ENCODE peak calls at places on chromosomes 7 and 10, in six cellular contexts. X is kidney epithelial cell, E is Calu3, T is cardiac fibroblast, N is tibial artery, U is HFFc6. H is an unnamed sample.

GRCh38 chr10:133127291-133128125 is 32.5 kb upstream of the KNDC1 start:
- DNase-seq in X (no peak), E (peak; percentile 31), T (no peak), N (no peak), U (no peak), H (peak; percentile 14)

GRCh38 chr7:108132551-108133265 is 2.5 kb upstream of the LAMB4 start:
- DNase-seq in X (peak; percentile 39), E (no peak), T (no peak), N (no peak), U (no peak), H (no peak)

GRCh38 chr10:68406111-68406814 is 814 bp downstream of the RUFY2 start:
- DNase-seq in X (no peak), E (peak; percentile 65), T (peak; percentile 73), N (peak; percentile 22), U (peak; percentile 43), H (no peak)

GRCh38 chr10:101046332-101047238 is 15.2 kb upstream of the KAZALD1 start:
- DNase-seq in X (no peak), E (no peak), T (no peak), N (no peak), U (peak; percentile 18), H (no peak)

GRCh38 chr10:30083934-30084333 is 24.5 kb upstream of the JCAD start:
- DNase-seq in X (no peak), E (no peak), T (no peak), N (no peak), U (no peak), H (no peak)

GRCh38 chr7:108415821-108416536 is 40.3 kb downstream of the NRCAM start:
- DNase-seq in X (no peak), E (no peak), T (peak; percentile 71), N (no peak), U (peak; percentile 33), H (peak; percentile 52)

GRCh38 chr7:46725136-46725535 is 804.1 kb upstream of the IGFBP3 start:
- DNase-seq in X (no peak), E (no peak), T (no peak), N (no peak), U (no peak), H (no peak)

GRCh38 chr10:93568105-93568390 is 1.6 kb downstream of the FFAR4 start:
- DNase-seq in X (no peak), E (no peak), T (no peak), N (peak; percentile 35), U (no peak), H (no peak)

GRCh38 chr10:126042354-126042753 is 146.0 kb downstream of the FANK1 start:
- DNase-seq in X (peak; percentile 47), E (no peak), T (no peak), N (no peak), U (no peak), H (no peak)

GRCh38 chr7:25788961-25789620 is 362.9 kb upstream of the NFE2L3 start:
- DNase-seq in X (no peak), E (no peak), T (no peak), N (no peak), U (no peak), H (no peak)

GRCh38 chr7:129095258-129095657 is 40.3 kb upstream of the TNPO3 start:
- DNase-seq in X (no peak), E (no peak), T (no peak), N (no peak), U (no peak), H (no peak)

GRCh38 chr7:157523371-157523765 is 186.6 kb downstream of the DNAJB6 start:
- DNase-seq in X (no peak), E (no peak), T (no peak), N (no peak), U (no peak), H (peak; percentile 26)

GRCh38 chr10:124621637-124622036 is 122.5 kb downstream of the FAM53B start:
- DNase-seq in X (no peak), E (no peak), T (no peak), N (no peak), U (no peak), H (no peak)

GRCh38 chr7:152419473-152420429 is 16.1 kb downstream of the KMT2C start:
- DNase-seq in X (no peak), E (no peak), T (no peak), N (no peak), U (no peak), H (no peak)

GRCh38 chr7:105587899-105588690 is 6.8 kb upstream of the EFCAB10 start:
- DNase-seq in X (no peak), E (no peak), T (peak; percentile 5), N (no peak), U (no peak), H (no peak)

GRCh38 chr7:3915337-3915865 is 614.3 kb downstream of the SDK1 start:
- DNase-seq in X (no peak), E (no peak), T (no peak), N (no peak), U (no peak), H (no peak)

GRCh38 chr7:3918576-3918975 is 617.5 kb downstream of the SDK1 start:
- DNase-seq in X (no peak), E (no peak), T (no peak), N (no peak), U (no peak), H (no peak)

GRCh38 chr7:3914385-3914784 is 613.3 kb downstream of the SDK1 start:
- DNase-seq in X (no peak), E (no peak), T (no peak), N (no peak), U (no peak), H (no peak)

GRCh38 chr7:3917466-3917865 is 616.4 kb downstream of the SDK1 start:
- DNase-seq in X (no peak), E (peak; percentile 14), T (no peak), N (no peak), U (no peak), H (no peak)

GRCh38 chr7:3916146-3916545 is 615.1 kb downstream of the SDK1 start:
- DNase-seq in X (no peak), E (peak; percentile 19), T (peak; percentile 11), N (no peak), U (no peak), H (no peak)
- TF ChIP-seq CTCF in X (no peak), E (no peak), T (no peak), N (no peak), U (no peak), H (no peak)

GRCh38 chr10:33193057-33193866 is 141.2 kb downstream of the NRP1 start:
- DNase-seq in X (no peak), E (peak; percentile 79), T (peak; percentile 93), N (peak; percentile 89), U (peak; percentile 75), H (peak; percentile 59)
- TF ChIP-seq CTCF in X (peak; percentile 76), E (peak; percentile 64), T (peak; percentile 72), N (peak; percentile 80), U (peak; percentile 87), H (peak; percentile 63)

GRCh38 chr10:1069680-1070079 is 13.5 kb downstream of the WDR37 start:
- DNase-seq in X (no peak), E (no peak), T (no peak), N (no peak), U (no peak), H (no peak)

GRCh38 chr10:1074748-1075358 is 18.7 kb downstream of the WDR37 start:
- DNase-seq in X (no peak), E (no peak), T (peak; percentile 41), N (no peak), U (no peak), H (no peak)

GRCh38 chr10:1078668-1079067 is 22.5 kb downstream of the WDR37 start:
- DNase-seq in X (no peak), E (no peak), T (no peak), N (no peak), U (no peak), H (no peak)

GRCh38 chr10:1070939-1071338 is 14.8 kb downstream of the WDR37 start:
- DNase-seq in X (no peak), E (no peak), T (no peak), N (no peak), U (no peak), H (no peak)

DNA sequence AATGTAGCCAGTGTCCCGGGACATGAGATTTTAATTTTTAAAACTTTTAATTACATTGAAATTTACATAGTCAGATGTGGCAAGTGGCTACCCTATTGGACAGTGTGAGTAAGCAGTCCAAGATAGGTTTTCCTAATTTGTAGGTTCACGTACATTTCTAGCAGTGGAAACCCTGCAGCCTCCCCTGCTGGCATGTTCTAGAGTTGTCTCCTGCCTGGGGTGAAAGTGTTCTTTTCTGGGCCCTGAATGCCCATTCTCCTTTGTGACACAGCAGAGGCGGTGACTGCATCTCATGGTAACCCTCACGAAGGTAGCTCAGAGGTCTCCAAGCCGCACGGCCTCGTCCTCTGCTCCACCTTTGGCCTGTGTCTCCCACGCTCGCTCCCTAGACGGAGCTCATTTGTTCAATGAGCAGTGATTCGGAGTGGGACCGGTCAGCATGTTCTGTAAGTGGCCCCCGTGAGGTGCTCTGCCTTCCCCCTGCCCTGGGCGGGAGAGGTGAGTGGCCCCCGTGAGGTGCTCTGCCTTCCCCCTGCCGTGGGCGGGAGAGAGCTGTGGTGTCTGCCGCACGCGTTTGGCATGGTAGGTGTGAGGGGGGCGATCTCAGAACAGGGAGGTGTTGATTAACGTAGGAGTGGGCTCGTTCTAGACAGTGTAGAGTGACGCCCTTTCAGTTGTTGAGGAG is 18.0 kb downstream of the WDR37 start:
- DNase-seq in X (no peak), E (no peak), T (no peak), N (no peak), U (no peak), H (no peak)
- TF ChIP-seq CTCF in X (no peak), E (no peak), T (no peak), N (no peak), U (peak; percentile 39), H (no peak)

DNA sequence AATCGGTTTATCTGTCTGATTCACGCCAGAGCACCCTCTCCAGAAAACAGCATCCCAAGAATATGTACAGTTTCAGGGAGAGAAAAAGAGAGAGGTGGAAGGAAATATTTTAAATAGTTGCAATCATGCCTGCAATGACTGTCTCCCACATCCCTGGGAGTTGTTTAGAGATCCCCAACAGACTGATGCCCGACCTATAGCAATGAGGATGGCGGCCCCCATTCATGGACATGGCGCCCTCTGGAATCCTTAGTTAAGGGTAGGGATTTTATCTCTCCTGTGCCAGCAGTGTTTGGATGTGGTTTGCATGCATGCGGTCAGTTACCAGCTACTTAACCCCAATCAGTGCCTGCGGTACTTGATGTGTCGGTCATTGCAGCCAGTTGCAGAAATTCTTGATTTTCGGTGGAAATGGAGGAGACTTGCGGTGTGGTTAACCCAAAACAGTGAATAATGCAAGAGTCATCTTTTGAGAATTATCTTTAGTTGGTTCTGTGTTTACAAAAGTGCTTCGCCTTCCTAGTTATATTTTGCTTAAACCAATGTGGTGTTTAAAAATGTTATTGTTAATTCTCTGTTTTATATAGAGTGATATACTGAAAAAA is 186.0 kb upstream of the TCF7L2 start:
- DNase-seq in X (no peak), E (no peak), T (no peak), N (no peak), U (peak; percentile 66), H (no peak)
- TF ChIP-seq CTCF in X (no peak), E (no peak), T (no peak), N (no peak), U (no peak), H (no peak)

H was measured in CD14-positive monocyte.